ENCODE peak calls at places on chromosome 4, in ten cellular contexts. Z, Y, E, V, B, O, J, W, Q and P are unnamed samples.

GRCh38 chr4:119726505-119726904 is 97.9 kb upstream of the PDE5A start:
- DNase-seq in B (no peak), Y (no peak), J (no peak), W (no peak), Q (no peak), V (no peak), O (no peak), Z (no peak), E (no peak), P (no peak)

GRCh38 chr4:75800972-75801371 is 76.6 kb downstream of the USO1 start:
- DNase-seq in W (no peak), Z (no peak), B (no peak), Q (no peak), J (peak; percentile 19), Y (no peak), E (no peak), O (no peak), V (no peak), P (no peak)

GRCh38 chr4:163332526-163333405 is at the start of gene NPY1R:
- DNase-seq in V (peak; percentile 82), B (no peak), Q (no peak), J (peak; percentile 80), O (no peak), Y (peak; percentile 77), E (peak; percentile 81), Z (peak; percentile 74), W (peak; percentile 34), P (peak; percentile 78)

GRCh38 chr4:168863719-168864632 is 146.1 kb downstream of the CBR4 start:
- DNase-seq in Y (no peak), Q (no peak), B (no peak), W (no peak), J (no peak), Z (no peak), O (no peak), V (no peak), E (no peak), P (no peak)

GRCh38 chr4:74292111-74292870 is 16.0 kb upstream of the EPGN start:
- DNase-seq in Z (no peak), E (no peak), Y (no peak), Q (no peak), J (no peak), O (no peak), W (no peak), B (no peak), V (no peak), P (no peak)

GRCh38 chr4:76212851-76213414 is 691 bp downstream of the SCARB2 start:
- DNase-seq in Y (no peak), W (no peak), Z (no peak), Q (peak; percentile 92), O (no peak), B (no peak), V (no peak), E (no peak), J (peak; percentile 45), P (no peak)

GRCh38 chr4:78777556-78777900 is 1.4 kb downstream of the BMP2K start:
- DNase-seq in Q (no peak), W (no peak), J (no peak), O (no peak), E (no peak), Z (no peak), B (no peak), V (no peak), Y (no peak), P (no peak)

GRCh38 chr4:1200425-1201035 is 28.1 kb upstream of the SPON2 start:
- DNase-seq in Y (peak; percentile 96), W (no peak), B (peak; percentile 82), V (no peak), Z (no peak), O (peak; percentile 93), Q (peak; percentile 95), J (no peak), E (peak; percentile 81), P (peak; percentile 54)

GRCh38 chr4:158814636-158815035 is 45.8 kb downstream of the FNIP2 start:
- DNase-seq in J (no peak), E (no peak), Q (no peak), Z (no peak), B (no peak), Y (no peak), V (no peak), O (no peak), W (no peak), P (no peak)

GRCh38 chr4:168731706-168732414 is 235.0 kb downstream of the PALLD start:
- DNase-seq in Q (no peak), B (no peak), Y (no peak), V (no peak), W (no peak), J (no peak), Z (no peak), E (no peak), O (no peak), P (no peak)

GRCh38 chr4:181835348-181835747 is 407.9 kb upstream of the TENM3 start:
- DNase-seq in W (no peak), O (no peak), B (no peak), V (no peak), Z (no peak), E (no peak), J (no peak), Y (no peak), Q (no peak), P (no peak)

GRCh38 chr4:123564758-123565346 is 168.3 kb downstream of the SPRY1 start:
- DNase-seq in Q (no peak), Y (no peak), V (peak; percentile 52), O (no peak), W (peak; percentile 75), B (no peak), Z (no peak), J (peak; percentile 74), E (no peak), P (peak; percentile 59)
- TF ChIP-seq POLR2AphosphoS5 in Q (no peak), Y (no peak), V (no peak), O (no peak), W (no peak), B (no peak), Z (no peak), J (no peak), E (no peak), P (no peak)

DNA sequence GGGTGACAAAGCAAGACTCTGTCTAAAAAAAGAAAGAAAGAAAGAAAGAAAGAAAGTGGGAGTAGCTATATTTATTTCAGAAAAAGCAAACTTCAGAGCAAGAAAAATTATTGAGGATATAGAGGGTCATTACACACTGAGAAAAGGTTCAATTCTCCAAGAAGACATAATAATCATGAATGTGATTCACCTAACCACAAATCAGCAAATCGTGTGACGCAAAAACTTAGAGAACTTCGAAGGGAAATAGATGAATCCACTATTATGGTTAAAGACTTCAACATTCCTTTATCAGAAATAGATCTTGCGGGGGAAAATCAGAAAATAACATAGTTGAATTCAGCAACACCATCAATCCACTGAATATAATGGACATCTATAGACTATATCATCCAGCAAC is 219.3 kb upstream of the LDB2 start:
- DNase-seq in Z (no peak), E (no peak), B (no peak), Q (no peak), O (no peak), V (no peak), Y (no peak), J (no peak), W (no peak), P (no peak)
- H3K27ac ChIP-seq in Z (no peak overlapping the region), E (no peak overlapping the region), B (no peak overlapping the region), Q (no peak overlapping the region), O (no peak overlapping the region), V (no peak overlapping the region), Y (no peak overlapping the region), J (no peak overlapping the region), W (no peak overlapping the region), P (no peak overlapping the region)

GRCh38 chr4:173367946-173368345 is 2.8 kb upstream of the SAP30 start:
- DNase-seq in Q (no peak), J (peak; percentile 24), V (no peak), B (no peak), Y (no peak), W (no peak), E (no peak), O (no peak), Z (no peak), P (no peak)

GRCh38 chr4:173371292-173372192 is 788 bp downstream of the SAP30 start:
- DNase-seq in V (peak; percentile 78), O (peak; percentile 92), Y (peak; percentile 89), Z (peak; percentile 60), Q (no peak), E (peak; percentile 92), W (no peak), B (peak; percentile 84), J (peak; percentile 83), P (peak; percentile 55)

GRCh38 chr4:173367285-173367684 is 3.5 kb upstream of the SAP30 start:
- DNase-seq in B (no peak), V (no peak), J (peak; percentile 84), W (no peak), Y (no peak), E (no peak), Q (no peak), Z (no peak), O (no peak), P (no peak)

GRCh38 chr4:173370477-173371291 is at the start of gene SAP30:
- DNase-seq in O (peak; percentile 99), E (peak; percentile 98), W (peak; percentile 94), Z (peak; percentile 98), V (peak; percentile 90), J (peak; percentile 99), Y (peak; percentile 100), B (peak; percentile 99), Q (peak; percentile 100), P (peak; percentile 96)

GRCh38 chr4:173370130-173370476 is 651 bp upstream of the SAP30 start:
- DNase-seq in B (peak; percentile 84), O (peak; percentile 97), Y (peak; percentile 91), Z (peak; percentile 62), J (no peak), Q (peak; percentile 96), W (no peak), E (peak; percentile 91), V (peak; percentile 52), P (no peak)
- TF ChIP-seq POLR2A in B (no peak), O (no peak), Y (no peak), Z (no peak), J (no peak), Q (no peak), W (no peak), E (no peak), V (no peak), P (no peak)

DNA sequence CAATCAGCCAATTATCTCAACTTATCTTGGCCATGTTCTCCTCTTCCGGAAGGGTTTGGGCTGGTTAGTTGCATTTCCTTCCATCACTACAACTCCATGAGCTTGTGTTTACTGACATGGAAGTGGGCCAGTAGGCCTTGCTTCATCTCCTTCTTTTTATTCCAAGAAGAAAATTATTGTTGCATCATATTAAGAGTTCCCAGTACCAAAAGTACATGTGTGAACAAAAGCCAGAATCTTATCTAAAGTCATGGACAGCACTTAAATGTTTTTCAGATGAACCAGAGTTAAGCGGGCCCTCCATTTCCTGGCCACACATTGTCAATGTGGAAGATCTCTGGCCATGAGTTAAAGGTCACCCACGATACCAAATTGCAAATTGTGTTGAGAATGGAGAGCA is 503.2 kb upstream of the SLIT2 start:
- DNase-seq in V (no peak), W (no peak), Y (peak; percentile 84), Z (no peak), Q (no peak), J (peak; percentile 7), E (no peak), B (no peak), O (no peak), P (no peak)
- TF ChIP-seq POLR2AphosphoS5 in V (no peak), W (no peak), Y (no peak), Z (no peak), Q (no peak), J (no peak), E (no peak), B (peak; percentile 40), O (no peak), P (no peak)